ENCODE peak calls at places on chromosomes 12 and 14, in nine cellular contexts. W is colonic mucosa; F is head of caudate nucleus; Z is central memory CD8-positive, alpha-beta T cell; P is left lung; B is posterior cingulate gyrus; C is HEK293T; O is activated CD4-positive, CD25-positive, alpha-beta regulatory T cell; T is GDM1. I is an unnamed sample.

GRCh38 chr14:67533754-67534085 is 630 bp downstream of the PLEKHH1 start:
- DNase-seq in W (peak), F (no peak), Z (no peak), P (no peak), B (no peak), C (peak), O (no peak), T (no peak), I (peak)

GRCh38 chr12:62787606-62788005 is 147.3 kb downstream of the PPM1H start:
- DNase-seq in W (no peak), F (no peak), Z (no peak), P (no peak), B (no peak), C (no peak), O (no peak), T (no peak), I (no peak)

GRCh38 chr12:92899388-92900001 is 29.6 kb downstream of the EEA1 start:
- DNase-seq in W (peak), F (no peak), Z (no peak), P (peak), B (no peak), C (no peak), O (no peak), T (no peak), I (no peak)

GRCh38 chr12:131365821-131366260 is 345.0 kb upstream of the SFSWAP start:
- DNase-seq in W (no peak), F (no peak), Z (no peak), P (no peak), B (peak), C (no peak), O (no peak), T (no peak), I (no peak)

GRCh38 chr14:100677925-100678765 is 48.5 kb upstream of the DLK1 start:
- DNase-seq in W (peak), F (peak), Z (no peak), P (no peak), B (peak), C (no peak), O (no peak), T (no peak), I (no peak)

GRCh38 chr12:73361156-73361866 is 1089.1 kb downstream of the TRHDE start:
- DNase-seq in W (no peak), F (no peak), Z (no peak), P (no peak), B (no peak), C (no peak), O (no peak), T (no peak), I (no peak)

GRCh38 chr14:80992580-80992979 is 37.2 kb downstream of the TSHR start:
- DNase-seq in W (no peak), F (no peak), Z (no peak), P (no peak), B (no peak), C (no peak), O (no peak), T (no peak), I (no peak)

GRCh38 chr14:59919582-59920377 is at the start of gene LRRC9:
- DNase-seq in W (peak), F (peak), Z (no peak), P (peak), B (peak), C (peak), O (no peak), T (no peak), I (no peak)

GRCh38 chr12:124720019-124720686 is 143.5 kb downstream of the SCARB1 start:
- DNase-seq in W (no peak), F (no peak), Z (no peak), P (no peak), B (no peak), C (peak), O (no peak), T (no peak), I (no peak)

GRCh38 chr12:4201333-4202105 is 72.0 kb upstream of the CCND2 start:
- DNase-seq in W (no peak), F (no peak), Z (no peak), P (no peak), B (no peak), C (no peak), O (no peak), T (no peak), I (no peak)

GRCh38 chr12:117563706-117564105 is 202.3 kb upstream of the NOS1 start:
- DNase-seq in W (no peak), F (no peak), Z (no peak), P (no peak), B (no peak), C (no peak), O (no peak), T (no peak), I (no peak)

GRCh38 chr12:123050331-123050809 is 69.9 kb downstream of the ARL6IP4 start:
- DNase-seq in W (no peak), F (no peak), Z (no peak), P (no peak), B (no peak), C (no peak), O (no peak), T (no peak), I (no peak)

GRCh38 chr12:124026755-124027745 is 54.0 kb downstream of the ZNF664 start:
- DNase-seq in W (no peak), F (no peak), Z (no peak), P (no peak), B (peak), C (no peak), O (no peak), T (no peak), I (no peak)

GRCh38 chr14:36162267-36162666 is 14.3 kb downstream of the PTCSC3 start:
- DNase-seq in W (peak), F (no peak), Z (no peak), P (no peak), B (no peak), C (no peak), O (no peak), T (no peak), I (no peak)

GRCh38 chr12:116324684-116325664 is 47.5 kb upstream of the MED13L start:
- DNase-seq in W (no peak), F (no peak), Z (no peak), P (no peak), B (no peak), C (no peak), O (no peak), T (peak), I (no peak)

GRCh38 chr12:131895640-131896079 is 1.2 kb downstream of the ULK1 start:
- DNase-seq in W (no peak), F (no peak), Z (no peak), P (no peak), B (no peak), C (no peak), O (no peak), T (no peak), I (no peak)

GRCh38 chr14:69848903-69849391 is 30.3 kb upstream of the SMOC1 start:
- DNase-seq in W (no peak), F (no peak), Z (no peak), P (no peak), B (no peak), C (no peak), O (no peak), T (no peak), I (no peak)

GRCh38 chr14:56660677-56661389 is 81.2 kb downstream of the TMEM260 start:
- DNase-seq in W (no peak), F (no peak), Z (no peak), P (no peak), B (no peak), C (no peak), O (no peak), T (no peak), I (no peak)

GRCh38 chr14:100274250-100274649 is 32.0 kb downstream of the SLC25A29 start:
- DNase-seq in W (no peak), F (no peak), Z (no peak), P (no peak), B (no peak), C (no peak), O (no peak), T (no peak), I (no peak)

GRCh38 chr14:75450381-75451276 is 22.8 kb downstream of the JDP2 start:
- DNase-seq in W (peak), F (peak), Z (no peak), P (peak), B (peak), C (no peak), O (no peak), T (no peak), I (no peak)

GRCh38 chr14:30974628-30975027 is 50.8 kb upstream of the AP4S1 start:
- DNase-seq in W (no peak), F (no peak), Z (no peak), P (no peak), B (no peak), C (no peak), O (no peak), T (no peak), I (no peak)

GRCh38 chr12:2959194-2959507 is at the start of gene TEAD4:
- DNase-seq in W (peak), F (no peak), Z (no peak), P (peak), B (peak), C (peak), O (no peak), T (no peak), I (peak)

GRCh38 chr12:2410490-2410889 is 357.7 kb downstream of the CACNA1C start:
- DNase-seq in W (no peak), F (no peak), Z (no peak), P (no peak), B (no peak), C (no peak), O (no peak), T (no peak), I (no peak)

GRCh38 chr12:15196678-15197267 is 24.4 kb downstream of the RERG start:
- DNase-seq in W (no peak), F (no peak), Z (no peak), P (no peak), B (no peak), C (no peak), O (no peak), T (no peak), I (no peak)

GRCh38 chr12:24741216-24741615 is 207.7 kb downstream of the BCAT1 start:
- DNase-seq in W (no peak), F (no peak), Z (no peak), P (no peak), B (no peak), C (no peak), O (no peak), T (no peak), I (no peak)

GRCh38 chr14:61911534-61911933 is 149.3 kb downstream of the SNAPC1 start:
- DNase-seq in W (no peak), F (peak), Z (no peak), P (no peak), B (peak), C (no peak), O (no peak), T (no peak), I (no peak)

GRCh38 chr14:76091036-76091435 is 60.7 kb upstream of the GPATCH2L start:
- DNase-seq in W (no peak), F (peak), Z (no peak), P (no peak), B (no peak), C (peak), O (no peak), T (no peak), I (no peak)

GRCh38 chr12:131683266-131684014 is 27.4 kb upstream of the SFSWAP start:
- DNase-seq in W (no peak), F (no peak), Z (no peak), P (no peak), B (no peak), C (no peak), O (no peak), T (no peak), I (no peak)

I was measured in activated T-cell treated with anti-CD3 and anti-CD28 coated beads, Interleukin-2, amount 50 U/mL, for 48 hours.